ENCODE peak calls at places on chromosomes 1 and 21, in four cellular contexts. One of them, this sample, is unnamed.

GRCh38 chr1:203278087-203278884 is 27.0 kb upstream of the BTG2 start:
- DNase-seq in fibroblast of lung: peak
- DNase-seq in keratinocyte: no peak
- DNase-seq in SK-N-MC: no peak
- DNase-seq in this sample: no peak

GRCh38 chr21:36120304-36120902 is 14.5 kb upstream of the CBR3 start:
- DNase-seq in fibroblast of lung: peak
- DNase-seq in keratinocyte: no peak
- DNase-seq in SK-N-MC: no peak
- DNase-seq in this sample: no peak

GRCh38 chr21:36297555-36297937 is 22.5 kb upstream of the MORC3 start:
- DNase-seq in fibroblast of lung: no peak
- DNase-seq in keratinocyte: no peak
- DNase-seq in SK-N-MC: no peak
- DNase-seq in this sample: no peak

GRCh38 chr1:93616996-93617669 is 64.5 kb downstream of the BCAR3 start:
- DNase-seq in fibroblast of lung: no peak
- DNase-seq in keratinocyte: no peak
- DNase-seq in SK-N-MC: no peak
- DNase-seq in this sample: no peak

GRCh38 chr21:36976882-36977651 is 10.6 kb upstream of the HLCS start:
- DNase-seq in fibroblast of lung: peak
- DNase-seq in keratinocyte: no peak
- DNase-seq in SK-N-MC: no peak
- DNase-seq in this sample: no peak

GRCh38 chr1:205026181-205026580 is 16.8 kb upstream of the CNTN2 start:
- DNase-seq in fibroblast of lung: no peak
- DNase-seq in keratinocyte: no peak
- DNase-seq in SK-N-MC: no peak
- DNase-seq in this sample: no peak

GRCh38 chr1:89553195-89553584 is 28.6 kb downstream of the LRRC8B start:
- DNase-seq in fibroblast of lung: no peak
- DNase-seq in keratinocyte: no peak
- DNase-seq in SK-N-MC: no peak
- DNase-seq in this sample: no peak

GRCh38 chr1:99548924-99549605 is 96.8 kb upstream of the PALMD start:
- DNase-seq in fibroblast of lung: no peak
- DNase-seq in keratinocyte: no peak
- DNase-seq in SK-N-MC: peak
- DNase-seq in this sample: no peak

GRCh38 chr1:95230256-95230655 is 3.8 kb upstream of the RWDD3 start:
- DNase-seq in fibroblast of lung: no peak
- DNase-seq in keratinocyte: no peak
- DNase-seq in SK-N-MC: no peak
- DNase-seq in this sample: no peak

GRCh38 chr1:31413405-31414005 is 492 bp downstream of the SERINC2 start:
- DNase-seq in fibroblast of lung: peak
- DNase-seq in keratinocyte: no peak
- DNase-seq in SK-N-MC: no peak
- DNase-seq in this sample: no peak

GRCh38 chr1:48003741-48004503 is 6.7 kb upstream of the TRABD2B start:
- DNase-seq in fibroblast of lung: no peak
- DNase-seq in keratinocyte: no peak
- DNase-seq in SK-N-MC: no peak
- DNase-seq in this sample: no peak

GRCh38 chr1:98331718-98332311 is 329.7 kb upstream of the SNX7 start:
- DNase-seq in fibroblast of lung: no peak
- DNase-seq in keratinocyte: no peak
- DNase-seq in SK-N-MC: no peak
- DNase-seq in this sample: no peak

GRCh38 chr1:241109039-241109438 is 248.0 kb downstream of the RGS7 start:
- DNase-seq in fibroblast of lung: no peak
- DNase-seq in keratinocyte: no peak
- DNase-seq in SK-N-MC: no peak
- DNase-seq in this sample: no peak

GRCh38 chr1:156077430-156077760 is 4.9 kb downstream of the MEX3A start:
- DNase-seq in fibroblast of lung: no peak
- DNase-seq in keratinocyte: no peak
- DNase-seq in SK-N-MC: no peak
- DNase-seq in this sample: no peak

GRCh38 chr1:50735443-50735842 is 224.6 kb downstream of the FAF1 start:
- DNase-seq in fibroblast of lung: peak
- DNase-seq in keratinocyte: no peak
- DNase-seq in SK-N-MC: peak
- DNase-seq in this sample: no peak

GRCh38 chr1:31705080-31705866 is 1.5 kb upstream of the COL16A1 start:
- DNase-seq in fibroblast of lung: peak
- DNase-seq in keratinocyte: peak
- DNase-seq in SK-N-MC: no peak
- DNase-seq in this sample: no peak

GRCh38 chr1:21027805-21028204 is 148.9 kb downstream of the EIF4G3 start:
- DNase-seq in fibroblast of lung: no peak
- DNase-seq in keratinocyte: no peak
- DNase-seq in SK-N-MC: no peak
- DNase-seq in this sample: no peak

GRCh38 chr1:240803151-240803550 is 191.2 kb upstream of the GREM2 start:
- DNase-seq in fibroblast of lung: peak
- DNase-seq in keratinocyte: no peak
- DNase-seq in SK-N-MC: no peak
- DNase-seq in this sample: peak

GRCh38 chr1:51189421-51190073 is 46.5 kb upstream of the RNF11 start:
- DNase-seq in fibroblast of lung: peak
- DNase-seq in keratinocyte: no peak
- DNase-seq in SK-N-MC: peak
- DNase-seq in this sample: no peak

GRCh38 chr1:151165281-151165737 is 393 bp downstream of the LYSMD1 start:
- DNase-seq in fibroblast of lung: peak
- DNase-seq in keratinocyte: no peak
- DNase-seq in SK-N-MC: no peak
- DNase-seq in this sample: no peak

GRCh38 chr1:238409191-238409846 is 518.6 kb upstream of the ZP4 start:
- DNase-seq in fibroblast of lung: peak
- DNase-seq in keratinocyte: no peak
- DNase-seq in SK-N-MC: no peak
- DNase-seq in this sample: no peak

GRCh38 chr1:202656057-202656456 is 54.2 kb downstream of the SYT2 start:
- DNase-seq in fibroblast of lung: peak
- DNase-seq in keratinocyte: no peak
- DNase-seq in SK-N-MC: no peak
- DNase-seq in this sample: no peak

GRCh38 chr1:67371043-67371442 is 59.2 kb downstream of the SERBP1 start:
- DNase-seq in fibroblast of lung: no peak
- DNase-seq in keratinocyte: no peak
- DNase-seq in SK-N-MC: no peak
- DNase-seq in this sample: no peak

GRCh38 chr1:151238467-151238739 is 16.1 kb upstream of the PSMD4 start:
- DNase-seq in fibroblast of lung: peak
- DNase-seq in keratinocyte: no peak
- DNase-seq in SK-N-MC: no peak
- DNase-seq in this sample: no peak

DNA sequence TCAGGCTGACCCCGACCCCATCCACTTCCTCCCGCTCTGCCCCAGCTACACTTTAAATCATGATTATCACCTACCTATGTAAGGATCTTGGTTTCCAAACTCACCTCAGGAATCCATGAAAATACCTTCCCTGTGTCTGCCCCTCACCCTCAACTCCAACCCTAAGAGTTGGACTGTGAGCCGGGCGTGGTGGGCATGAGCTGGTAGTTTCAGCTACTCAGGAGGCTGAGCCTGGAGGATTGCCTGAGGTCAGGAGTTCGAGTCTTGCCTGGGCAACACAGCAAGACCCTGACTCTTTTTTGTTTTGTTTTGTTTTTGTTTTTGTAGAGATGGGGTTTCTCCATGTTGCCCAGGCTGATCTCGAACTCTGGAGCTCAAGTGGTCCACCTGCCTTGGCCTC is 30.5 kb upstream of the CCSAP start:
- DNase-seq in fibroblast of lung: no peak
- DNase-seq in keratinocyte: no peak
- DNase-seq in SK-N-MC: no peak
- DNase-seq in this sample: no peak
- H3K27ac ChIP-seq in fibroblast of lung: no peak
- H3K27ac ChIP-seq in keratinocyte: no peak
- H3K27ac ChIP-seq in SK-N-MC: no peak
- H3K27ac ChIP-seq in this sample: no peak

GRCh38 chr1:9119745-9120144 is 9.2 kb downstream of the GPR157 start:
- DNase-seq in fibroblast of lung: no peak
- DNase-seq in keratinocyte: no peak
- DNase-seq in SK-N-MC: no peak
- DNase-seq in this sample: no peak
- H3K27ac ChIP-seq in fibroblast of lung: no peak
- H3K27ac ChIP-seq in keratinocyte: no peak
- H3K27ac ChIP-seq in SK-N-MC: no peak
- H3K27ac ChIP-seq in this sample: no peak

GRCh38 chr1:209607102-209607794 is 23.7 kb downstream of the CAMK1G start:
- DNase-seq in fibroblast of lung: no peak
- DNase-seq in keratinocyte: peak
- DNase-seq in SK-N-MC: no peak
- DNase-seq in this sample: no peak
- H3K27ac ChIP-seq in fibroblast of lung: no peak
- H3K27ac ChIP-seq in keratinocyte: peak
- H3K27ac ChIP-seq in SK-N-MC: no peak
- H3K27ac ChIP-seq in this sample: peak

GRCh38 chr21:46084041-46084561 is 13.8 kb upstream of the COL6A2 start:
- DNase-seq in fibroblast of lung: no peak
- DNase-seq in keratinocyte: no peak
- DNase-seq in SK-N-MC: no peak
- DNase-seq in this sample: no peak

GRCh38 chr21:46084709-46085108 is 13.2 kb upstream of the COL6A2 start:
- DNase-seq in fibroblast of lung: no peak
- DNase-seq in keratinocyte: no peak
- DNase-seq in SK-N-MC: no peak
- DNase-seq in this sample: no peak

GRCh38 chr21:46082638-46083270 is 15.2 kb upstream of the COL6A2 start:
- DNase-seq in fibroblast of lung: no peak
- DNase-seq in keratinocyte: no peak
- DNase-seq in SK-N-MC: no peak
- DNase-seq in this sample: no peak

GRCh38 chr21:46081862-46082637 is 15.9 kb upstream of the COL6A2 start:
- DNase-seq in fibroblast of lung: no peak
- DNase-seq in keratinocyte: no peak
- DNase-seq in SK-N-MC: no peak
- DNase-seq in this sample: no peak

DNA sequence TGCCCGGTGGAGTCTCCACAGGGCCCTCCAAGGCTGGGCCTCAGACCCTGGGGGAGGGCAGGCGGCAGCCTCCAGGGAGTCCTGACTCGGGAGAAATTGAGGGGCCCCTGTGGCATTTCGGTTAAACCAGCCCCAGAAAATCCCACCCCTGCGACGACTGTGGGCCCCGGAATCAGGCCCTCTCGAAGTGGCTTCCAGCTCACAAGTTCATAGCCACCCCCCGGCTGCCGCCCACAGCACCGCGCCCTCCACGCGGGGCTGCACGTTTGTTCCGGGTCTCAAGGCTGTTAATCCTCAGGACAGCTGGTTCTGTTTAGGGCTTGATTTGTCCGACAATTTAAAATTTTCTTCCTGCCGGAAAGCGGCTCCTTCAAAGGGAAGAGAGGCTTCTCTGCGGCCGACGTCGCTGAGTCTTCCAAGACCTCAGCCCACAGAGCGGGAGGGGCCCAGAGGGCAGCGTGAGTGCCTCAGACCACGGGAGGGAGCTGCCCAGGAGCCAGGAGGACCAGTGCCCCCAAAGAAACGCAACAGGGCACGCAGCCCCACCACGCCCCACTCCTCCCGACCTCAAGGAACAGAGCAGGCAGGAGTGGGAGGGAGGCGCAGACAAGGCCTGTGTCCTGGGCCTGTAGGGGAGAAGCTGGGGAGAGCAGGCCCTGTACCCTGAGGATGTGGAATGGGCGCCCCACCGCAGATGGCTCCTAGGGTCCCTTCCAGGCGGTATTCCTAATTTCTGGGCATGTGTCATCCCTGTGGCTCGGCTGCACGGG is 14.5 kb upstream of the COL6A2 start:
- DNase-seq in fibroblast of lung: peak
- DNase-seq in keratinocyte: no peak
- DNase-seq in SK-N-MC: no peak
- DNase-seq in this sample: no peak
- H3K27ac ChIP-seq in fibroblast of lung: peak
- H3K27ac ChIP-seq in keratinocyte: no peak
- H3K27ac ChIP-seq in SK-N-MC: no peak
- H3K27ac ChIP-seq in this sample: no peak

GRCh38 chr1:160127865-160128523 is 12.4 kb downstream of the ATP1A2 start:
- DNase-seq in fibroblast of lung: peak
- DNase-seq in keratinocyte: no peak
- DNase-seq in SK-N-MC: no peak
- DNase-seq in this sample: no peak

GRCh38 chr1:160123726-160124125 is 8.2 kb downstream of the ATP1A2 start:
- DNase-seq in fibroblast of lung: no peak
- DNase-seq in keratinocyte: no peak
- DNase-seq in SK-N-MC: no peak
- DNase-seq in this sample: no peak

GRCh38 chr1:160124709-160125478 is 9.3 kb downstream of the ATP1A2 start:
- DNase-seq in fibroblast of lung: peak
- DNase-seq in keratinocyte: peak
- DNase-seq in SK-N-MC: no peak
- DNase-seq in this sample: peak

GRCh38 chr1:160127381-160127780 is 11.8 kb downstream of the ATP1A2 start:
- DNase-seq in fibroblast of lung: no peak
- DNase-seq in keratinocyte: no peak
- DNase-seq in SK-N-MC: no peak
- DNase-seq in this sample: no peak

GRCh38 chr1:160125761-160126160 is 10.2 kb downstream of the ATP1A2 start:
- DNase-seq in fibroblast of lung: peak
- DNase-seq in keratinocyte: no peak
- DNase-seq in SK-N-MC: no peak
- DNase-seq in this sample: no peak
- H3K27ac ChIP-seq in fibroblast of lung: no peak
- H3K27ac ChIP-seq in keratinocyte: no peak
- H3K27ac ChIP-seq in SK-N-MC: no peak
- H3K27ac ChIP-seq in this sample: peak

DNA sequence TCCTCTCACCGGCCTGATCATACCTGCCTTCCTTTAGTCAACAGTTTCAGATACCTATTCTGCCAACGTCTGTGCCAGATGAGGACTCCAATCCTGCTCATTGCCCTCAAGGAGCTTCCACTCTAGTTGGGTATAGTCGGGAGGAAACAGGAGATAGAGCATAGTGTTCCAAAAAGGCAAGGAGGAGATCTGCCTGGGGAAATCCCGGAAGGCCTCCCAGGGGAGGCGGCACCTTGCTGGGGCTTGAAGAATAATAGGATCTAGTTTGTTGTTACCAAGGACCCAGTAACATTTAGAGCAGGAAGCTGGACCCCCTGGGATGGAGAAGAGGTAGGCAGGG is 12.3 kb downstream of the LDLRAP1 start:
- DNase-seq in fibroblast of lung: no peak
- DNase-seq in keratinocyte: no peak
- DNase-seq in SK-N-MC: no peak
- DNase-seq in this sample: no peak
- H3K27ac ChIP-seq in fibroblast of lung: no peak
- H3K27ac ChIP-seq in keratinocyte: no peak
- H3K27ac ChIP-seq in SK-N-MC: no peak
- H3K27ac ChIP-seq in this sample: no peak

This sample was measured in epithelial cell of prostate.